ENCODE peak calls at places on chromosomes 12 and 14, in eight cellular contexts. N is fibroblast of villous mesenchyme; O is AML-193; Y is activated naive CD8-positive, alpha-beta T cell treated with anti-CD3 and anti-CD28 coated beads for 36 hours; D is RPMI7951; E is brain microvascular endothelial cell; V is GM23338; W is AG04450. K is an unnamed sample.

GRCh38 chr14:75980856-75981255 is 939 bp downstream of the TGFB3 start:
- DNase-seq in N (peak), O (no peak), Y (no peak), D (no peak), E (no peak), V (no peak), W (no peak), K (no peak)

GRCh38 chr14:40100544-40101196 is 668.4 kb upstream of the FBXO33 start:
- DNase-seq in N (no peak), O (no peak), Y (no peak), D (no peak), E (no peak), V (no peak), W (no peak), K (no peak)

GRCh38 chr12:132275110-132275531 is 54.3 kb downstream of the GALNT9 start:
- DNase-seq in N (peak), O (no peak), Y (no peak), D (peak), E (peak), V (peak), W (no peak), K (no peak)

GRCh38 chr12:85951823-85952222 is 77.7 kb downstream of the NTS start:
- DNase-seq in N (peak), O (peak), Y (no peak), D (no peak), E (no peak), V (peak), W (no peak), K (no peak)

GRCh38 chr12:93742086-93742934 is 65.1 kb downstream of the CRADD start:
- DNase-seq in N (peak), O (peak), Y (peak), D (peak), E (peak), V (peak), W (peak), K (peak)

GRCh38 chr14:54481695-54482094 is 7.1 kb downstream of the GMFB start:
- DNase-seq in N (no peak), O (no peak), Y (no peak), D (no peak), E (no peak), V (no peak), W (no peak), K (no peak)

GRCh38 chr12:49533331-49533730 is 5.5 kb upstream of the KCNH3 start:
- DNase-seq in N (no peak), O (no peak), Y (no peak), D (no peak), E (no peak), V (no peak), W (no peak), K (no peak)

GRCh38 chr12:49233842-49234526 is 30.9 kb upstream of the TUBA1C start:
- DNase-seq in N (no peak), O (peak), Y (no peak), D (no peak), E (no peak), V (peak), W (no peak), K (peak)

GRCh38 chr14:30587141-30587540 is 28.2 kb downstream of the G2E3 start:
- DNase-seq in N (no peak), O (no peak), Y (no peak), D (no peak), E (no peak), V (no peak), W (no peak), K (no peak)

GRCh38 chr12:123150273-123150803 is 552 bp downstream of the PITPNM2 start:
- DNase-seq in N (no peak), O (no peak), Y (peak), D (peak), E (no peak), V (peak), W (no peak), K (peak)

GRCh38 chr12:31008241-31008711 is 65.4 kb upstream of the DDX11 start:
- DNase-seq in N (no peak), O (no peak), Y (no peak), D (peak), E (no peak), V (no peak), W (no peak), K (no peak)

GRCh38 chr12:58712981-58713380 is 207.3 kb downstream of the LRIG3 start:
- DNase-seq in N (no peak), O (no peak), Y (no peak), D (no peak), E (no peak), V (no peak), W (no peak), K (no peak)